ENCODE peak calls at places on chromosomes 4 and X, in eight cellular contexts. Y is transverse colon, D is vagina, I is upper lobe of left lung, R is endothelial cell of umbilical vein, P is sigmoid colon, V is SK-N-SH, G is K562. T is an unnamed sample.

GRCh38 chrX:21606037-21606436 is 52.1 kb downstream of the KLHL34 start:
- DNase-seq in Y (no peak), D (no peak), I (no peak), R (no peak), P (no peak), V (no peak), G (no peak), T (no peak)

GRCh38 chrX:133369065-133369464 is 46.2 kb downstream of the GPC4 start:
- DNase-seq in Y (no peak), D (no peak), I (no peak), R (no peak), P (no peak), V (no peak), G (no peak), T (no peak)

GRCh38 chr4:180665481-180665880 is 1577.7 kb upstream of the TENM3 start:
- DNase-seq in Y (no peak), D (no peak), I (no peak), R (no peak), P (no peak), V (no peak), G (no peak), T (no peak)

GRCh38 chr4:28357985-28358384 is 1497.3 kb downstream of the STIM2 start:
- DNase-seq in Y (no peak), D (no peak), I (no peak), R (no peak), P (no peak), V (no peak), G (no peak), T (no peak)

GRCh38 chr4:20391224-20391623 is 139.5 kb downstream of the SLIT2 start:
- DNase-seq in Y (no peak), D (no peak), I (no peak), R (no peak), P (no peak), V (no peak), G (no peak), T (no peak)

GRCh38 chrX:53239474-53239873 is 14.5 kb upstream of the KDM5C start:
- DNase-seq in Y (no peak), D (no peak), I (no peak), R (no peak), P (no peak), V (no peak), G (peak; percentile 41), T (no peak)

GRCh38 chr4:53920116-53920515 is 144.3 kb downstream of the CHIC2 start:
- DNase-seq in Y (no peak), D (no peak), I (no peak), R (no peak), P (no peak), V (no peak), G (no peak), T (no peak)

GRCh38 chr4:102196221-102196620 is 149.1 kb downstream of the SLC39A8 start:
- DNase-seq in Y (no peak), D (no peak), I (no peak), R (peak; percentile 61), P (no peak), V (no peak), G (no peak), T (no peak)

GRCh38 chr4:108683479-108683878 is 33.1 kb downstream of the OSTC start:
- DNase-seq in Y (no peak), D (no peak), I (no peak), R (peak; percentile 51), P (no peak), V (peak; percentile 8), G (no peak), T (no peak)

GRCh38 chr4:2322227-2322626 is 60.3 kb upstream of the MXD4 start:
- DNase-seq in Y (no peak), D (no peak), I (no peak), R (no peak), P (no peak), V (no peak), G (no peak), T (no peak)

GRCh38 chr4:89113415-89113814 is 2.1 kb downstream of the TIGD2 start:
- DNase-seq in Y (no peak), D (no peak), I (no peak), R (no peak), P (no peak), V (no peak), G (no peak), T (no peak)

GRCh38 chr4:82785248-82786003 is 13.2 kb downstream of the SCD5 start:
- DNase-seq in Y (no peak), D (peak; percentile 32), I (no peak), R (peak; percentile 98), P (no peak), V (no peak), G (no peak), T (no peak)

DNA sequence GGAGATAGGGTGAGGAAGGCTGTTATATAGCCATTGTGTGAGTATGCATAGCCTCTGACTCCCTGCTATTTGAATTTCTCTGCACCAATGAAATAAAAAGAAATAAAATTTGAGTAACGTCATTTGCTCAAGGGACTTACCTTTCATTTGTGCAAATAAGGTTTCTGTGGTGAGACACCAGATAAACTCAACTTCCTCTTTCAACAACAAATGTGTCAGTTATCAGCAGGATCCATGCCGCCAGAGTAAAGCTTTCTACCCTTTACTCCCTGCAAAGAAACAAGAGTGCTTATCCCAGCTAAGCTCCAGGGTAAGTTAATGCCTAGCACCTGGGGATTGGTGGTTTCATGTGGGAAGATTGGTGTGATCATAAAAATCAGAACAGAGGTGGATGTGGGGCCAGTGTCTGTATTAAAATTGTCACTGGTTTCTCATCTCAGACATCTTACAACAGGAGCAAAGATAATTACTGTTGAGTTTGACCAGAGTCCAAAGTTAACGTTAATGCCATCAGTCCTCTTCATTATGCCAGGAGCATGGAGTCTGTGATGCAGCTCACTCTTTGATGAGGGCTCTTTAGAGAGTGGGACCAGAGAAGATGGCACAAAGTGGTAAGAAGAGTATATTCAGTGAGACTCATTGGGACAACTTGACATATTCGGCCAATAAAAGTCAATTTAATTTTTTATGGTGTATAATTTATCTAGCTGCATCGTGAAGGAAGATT is at the start of gene P2RY10:
- DNase-seq in Y (peak; percentile 24), D (no peak), I (no peak), R (no peak), P (no peak), V (no peak), G (no peak), T (no peak)
- TF ChIP-seq POLR2AphosphoS5 in Y (no peak), D (no peak), I (no peak), R (no peak), P (no peak), V (no peak), G (no peak), T (peak; percentile 46)

GRCh38 chr4:42638276-42638675 is 18.6 kb downstream of the ATP8A1 start:
- DNase-seq in Y (no peak), D (no peak), I (no peak), R (no peak), P (no peak), V (no peak), G (no peak), T (no peak)

GRCh38 chr4:42640613-42641012 is 16.3 kb downstream of the ATP8A1 start:
- DNase-seq in Y (no peak), D (no peak), I (no peak), R (no peak), P (no peak), V (no peak), G (no peak), T (no peak)

GRCh38 chr4:42637104-42637503 is 19.8 kb downstream of the ATP8A1 start:
- DNase-seq in Y (no peak), D (no peak), I (no peak), R (no peak), P (no peak), V (no peak), G (no peak), T (no peak)

GRCh38 chr4:42637861-42638260 is 19.0 kb downstream of the ATP8A1 start:
- DNase-seq in Y (no peak), D (no peak), I (no peak), R (no peak), P (no peak), V (no peak), G (no peak), T (no peak)

DNA sequence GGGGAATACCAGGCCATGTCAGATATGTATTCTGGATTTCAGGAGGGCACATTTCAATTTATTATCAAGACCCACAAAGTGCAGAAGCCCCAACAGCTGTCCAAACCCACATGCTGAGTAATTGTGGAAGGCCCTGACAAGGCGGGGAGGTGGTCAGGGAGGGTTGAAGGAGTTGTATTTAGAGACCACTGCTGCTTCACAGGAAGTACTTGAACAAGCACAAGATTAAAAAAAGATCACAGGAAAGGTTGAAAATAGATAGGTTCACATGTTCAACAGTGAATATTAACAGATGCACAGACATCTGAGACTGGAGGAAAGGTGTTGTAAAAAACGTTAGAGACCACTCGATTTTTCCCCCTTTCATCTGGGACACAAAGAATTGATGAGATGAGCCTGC is 17.9 kb downstream of the ATP8A1 start:
- DNase-seq in Y (no peak), D (no peak), I (no peak), R (no peak), P (no peak), V (no peak), G (no peak), T (no peak)
- TF ChIP-seq POLR2AphosphoS5 in Y (no peak), D (no peak), I (no peak), R (no peak), P (no peak), V (no peak), G (no peak), T (no peak)

GRCh38 chrX:71304561-71304960 is 3.0 kb downstream of the ITGB1BP2 start:
- DNase-seq in Y (no peak), D (no peak), I (no peak), R (no peak), P (no peak), V (no peak), G (no peak), T (no peak)

GRCh38 chrX:71296806-71297205 is 4.7 kb upstream of the ITGB1BP2 start:
- DNase-seq in Y (no peak), D (no peak), I (no peak), R (no peak), P (no peak), V (no peak), G (no peak), T (no peak)

GRCh38 chrX:71302461-71303213 is 1.1 kb downstream of the ITGB1BP2 start:
- DNase-seq in Y (no peak), D (no peak), I (no peak), R (peak; percentile 37), P (no peak), V (no peak), G (no peak), T (no peak)

GRCh38 chrX:71298119-71298518 is 3.4 kb upstream of the ITGB1BP2 start:
- DNase-seq in Y (no peak), D (no peak), I (no peak), R (no peak), P (no peak), V (no peak), G (no peak), T (no peak)

GRCh38 chrX:71301195-71301924 is at the start of gene ITGB1BP2:
- DNase-seq in Y (no peak), D (no peak), I (no peak), R (peak; percentile 1), P (peak; percentile 66), V (no peak), G (no peak), T (no peak)
- TF ChIP-seq POLR2AphosphoS5 in Y (peak; percentile 46), D (no peak), I (no peak), R (no peak), P (peak; percentile 71), V (no peak), G (peak; percentile 11), T (peak; percentile 34)

DNA sequence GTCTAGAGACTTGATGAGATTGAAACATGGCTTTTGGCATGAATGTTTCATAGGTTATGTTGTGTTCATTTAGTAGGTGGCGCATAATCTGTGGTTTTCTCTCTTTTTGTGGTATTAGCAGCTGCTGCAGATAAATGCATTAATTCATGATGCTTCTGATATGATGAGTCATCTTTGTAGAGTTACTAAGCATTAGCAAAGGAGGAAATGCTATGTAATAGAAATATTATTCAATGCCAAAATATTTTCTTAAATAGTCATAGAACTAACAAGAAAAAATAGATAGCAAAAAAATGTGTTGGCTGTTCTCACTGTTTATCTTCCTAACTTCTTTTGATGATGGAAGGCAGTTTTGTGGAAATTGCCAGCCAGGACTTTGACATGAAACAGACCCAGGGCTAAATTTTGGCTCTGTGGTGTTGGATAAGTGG is 3.6 kb downstream of the ZXDB start:
- DNase-seq in Y (no peak), D (no peak), I (no peak), R (peak; percentile 61), P (peak; percentile 69), V (no peak), G (no peak), T (no peak)
- TF ChIP-seq POLR2AphosphoS5 in Y (no peak), D (no peak), I (no peak), R (no peak), P (peak; percentile 79), V (no peak), G (no peak), T (peak; percentile 14)

T was measured in stomach.